ENCODE peak calls at places on chromosome 6, in seven cellular contexts. O is body of pancreas, B is GM13977, Z is neural crest cell, D is GM10248, A is esophagus squamous epithelium, C is Calu3. G is an unnamed sample.
A peak's percentile ranks its signal among the peaks of the same experiment; 100 is the strongest.

GRCh38 chr6:151044465-151045441 is 179.3 kb downstream of the MTHFD1L start:
- DNase-seq in Z (no peak), D (no peak), C (peak; percentile 85), O (peak; percentile 98), B (no peak), A (no peak), G (peak; percentile 92)

GRCh38 chr6:26478985-26479278 is 21.2 kb upstream of the BTN1A1 start:
- DNase-seq in D (no peak), C (no peak), O (no peak), A (no peak), Z (no peak), B (no peak), G (no peak)

GRCh38 chr6:32109114-32109764 is at the start of gene TNXB:
- DNase-seq in B (no peak), C (no peak), O (no peak), Z (no peak), A (no peak), D (no peak), G (no peak)

GRCh38 chr6:30876039-30876730 is 8.1 kb upstream of the DDR1 start:
- DNase-seq in Z (no peak), C (peak; percentile 73), D (no peak), B (no peak), O (peak; percentile 69), A (no peak), G (peak; percentile 83)

GRCh38 chr6:76790881-76791280 is 672.4 kb downstream of the HTR1B start:
- DNase-seq in O (no peak), A (no peak), C (no peak), Z (no peak), B (no peak), D (no peak), G (peak; percentile 10)

GRCh38 chr6:144467153-144467762 is 182.1 kb downstream of the UTRN start:
- DNase-seq in B (no peak), Z (no peak), A (no peak), C (no peak), O (no peak), D (no peak), G (no peak)

GRCh38 chr6:106136845-106137244 is 50.7 kb downstream of the PRDM1 start:
- DNase-seq in D (no peak), A (no peak), C (no peak), Z (no peak), B (no peak), O (no peak), G (no peak)

GRCh38 chr6:105836889-105837288 is 249.2 kb upstream of the PRDM1 start:
- DNase-seq in C (no peak), A (no peak), B (no peak), O (no peak), Z (no peak), D (no peak), G (peak; percentile 47)

GRCh38 chr6:113796040-113796439 is 61.1 kb upstream of the MARCKS start:
- DNase-seq in B (no peak), D (no peak), A (no peak), O (no peak), Z (no peak), C (no peak), G (no peak)

GRCh38 chr6:87718662-87719433 is 16.8 kb upstream of the AKIRIN2 start:
- DNase-seq in D (no peak), C (peak; percentile 17), A (no peak), Z (no peak), O (no peak), B (no peak), G (peak; percentile 60)

GRCh38 chr6:70954750-70955149 is 2.1 kb downstream of the B3GAT2 start:
- DNase-seq in O (no peak), A (no peak), Z (no peak), B (no peak), C (no peak), D (peak; percentile 10), G (no peak)

GRCh38 chr6:86707545-86708120 is 229.7 kb upstream of the HTR1E start:
- DNase-seq in C (no peak), B (no peak), Z (no peak), O (no peak), A (no peak), D (no peak), G (no peak)

GRCh38 chr6:160132297-160132637 is 10.7 kb downstream of the SLC22A1 start:
- DNase-seq in B (no peak), A (no peak), D (no peak), O (no peak), C (no peak), Z (no peak), G (no peak)

GRCh38 chr6:125270380-125270779 is 31.4 kb downstream of the HDDC2 start:
- DNase-seq in A (no peak), O (no peak), Z (no peak), B (no peak), C (no peak), D (no peak), G (no peak)

GRCh38 chr6:31881136-31881859 is 2.5 kb upstream of the SLC44A4 start:
- DNase-seq in O (no peak), C (no peak), Z (no peak), B (no peak), A (no peak), D (no peak), G (no peak)

GRCh38 chr6:13404115-13404891 is 76.0 kb upstream of the TBC1D7 start:
- DNase-seq in A (no peak), C (no peak), D (no peak), O (no peak), Z (no peak), B (no peak), G (peak; percentile 64)

GRCh38 chr6:56242343-56242742 is 5.0 kb downstream of the COL21A1 start:
- DNase-seq in Z (no peak), D (no peak), C (no peak), A (no peak), B (no peak), O (no peak), G (peak; percentile 71)

GRCh38 chr6:131663578-131664165 is 26.6 kb downstream of the ENPP3 start:
- DNase-seq in Z (no peak), C (no peak), D (no peak), A (no peak), B (no peak), O (no peak), G (no peak)

GRCh38 chr6:137581019-137581707 is 87.0 kb upstream of the OLIG3 start:
- DNase-seq in O (no peak), D (peak; percentile 24), B (no peak), Z (no peak), C (no peak), A (no peak), G (no peak)

GRCh38 chr6:41689171-41690008 is 46.0 kb downstream of the TFEB start:
- DNase-seq in O (no peak), D (no peak), C (no peak), A (no peak), Z (no peak), B (no peak), G (peak; percentile 45)

GRCh38 chr6:89023591-89024441 is 56.7 kb upstream of the PNRC1 start:
- DNase-seq in C (no peak), D (no peak), Z (no peak), B (no peak), O (no peak), A (no peak), G (peak; percentile 55)

GRCh38 chr6:108640104-108640503 is 79.4 kb downstream of the FOXO3 start:
- DNase-seq in B (no peak), A (no peak), O (no peak), C (no peak), D (no peak), Z (no peak), G (no peak)

GRCh38 chr6:143792402-143793339 is 50.5 kb upstream of the LTV1 start:
- DNase-seq in D (no peak), B (no peak), O (no peak), C (no peak), A (no peak), Z (no peak), G (peak; percentile 12)

GRCh38 chr6:79878142-79878748 is 69.1 kb downstream of the ELOVL4 start:
- DNase-seq in B (no peak), A (no peak), Z (no peak), C (no peak), O (peak; percentile 51), D (no peak), G (no peak)

GRCh38 chr6:15077964-15078363 is 167.9 kb upstream of the JARID2 start:
- DNase-seq in B (no peak), D (no peak), O (no peak), Z (no peak), C (no peak), A (no peak), G (no peak)

GRCh38 chr6:31558318-31558625 is 10.9 kb downstream of the NFKBIL1 start:
- DNase-seq in Z (no peak), D (no peak), A (no peak), B (no peak), O (no peak), C (no peak), G (no peak)

GRCh38 chr6:19472850-19473249 is 364.3 kb upstream of the ID4 start:
- DNase-seq in Z (no peak), D (no peak), B (no peak), C (peak; percentile 27), A (no peak), O (no peak), G (peak; percentile 8)

GRCh38 chr6:140850438-140850837 is 1282.3 kb upstream of the GJE1 start:
- DNase-seq in D (no peak), B (no peak), Z (no peak), A (no peak), O (no peak), C (no peak), G (peak; percentile 85)

GRCh38 chr6:150636808-150637207 is 37.1 kb downstream of the PLEKHG1 start:
- DNase-seq in C (no peak), B (no peak), O (no peak), Z (no peak), A (no peak), D (no peak), G (no peak)

GRCh38 chr6:113281014-113281810 is 575.9 kb upstream of the MARCKS start:
- DNase-seq in B (no peak), O (no peak), D (no peak), C (no peak), A (no peak), Z (no peak), G (no peak)

GRCh38 chr6:44068607-44069296 is 58.5 kb downstream of the MRPL14 start:
- DNase-seq in C (no peak), B (no peak), D (no peak), A (no peak), O (no peak), Z (no peak), G (no peak)
- TF ChIP-seq CTCF in C (no peak), B (no peak), D (no peak), A (no peak), O (no peak), Z (no peak), G (no peak)

GRCh38 chr6:118284736-118285360 is 263.2 kb upstream of the PLN start:
- DNase-seq in O (no peak), A (no peak), B (no peak), Z (no peak), C (no peak), D (no peak), G (peak; percentile 35)
- TF ChIP-seq CTCF in O (no peak), A (no peak), B (peak; percentile 28), Z (peak; percentile 46), C (no peak), D (peak; percentile 33), G (peak; percentile 60)

GRCh38 chr6:134918418-134918961 is 31.4 kb downstream of the ALDH8A1 start:
- DNase-seq in A (no peak), B (no peak), O (no peak), C (no peak), D (no peak), Z (no peak), G (no peak)
- TF ChIP-seq CTCF in A (no peak), B (no peak), O (no peak), C (no peak), D (no peak), Z (no peak), G (no peak)

GRCh38 chr6:164106345-164106769 is 691.8 kb downstream of the QKI start:
- DNase-seq in B (peak; percentile 44), D (peak; percentile 41), O (no peak), C (peak; percentile 28), A (no peak), Z (peak; percentile 42), G (peak; percentile 14)
- TF ChIP-seq CTCF in B (peak; percentile 47), D (no peak), O (peak; percentile 11), C (no peak), A (no peak), Z (peak; percentile 57), G (peak; percentile 33)

G was measured in fibroblast of mammary gland.